ENCODE peak calls at places on chromosomes 13 and 19, in eight cellular contexts. S, M, X, G, Y, V, O and W are unnamed samples.
A peak's percentile ranks its signal among the peaks of the same experiment; 100 is the strongest.

GRCh38 chr13:44267966-44268365 is 105.7 kb upstream of the SERP2 start:
- DNase-seq in O (peak; percentile 74), X (no peak), M (no peak), S (peak; percentile 80), G (no peak), V (no peak), Y (no peak), W (no peak)

GRCh38 chr13:52845766-52846566 is 2.5 kb downstream of the PCDH8 start:
- DNase-seq in O (peak; percentile 1), S (no peak), X (peak; percentile 41), M (peak; percentile 42), V (no peak), Y (no peak), G (peak; percentile 61), W (no peak)

GRCh38 chr19:50548191-50549058 is 19.8 kb downstream of the LRRC4B start:
- DNase-seq in X (no peak), G (no peak), S (no peak), Y (no peak), M (no peak), V (no peak), O (no peak), W (no peak)

GRCh38 chr13:38202730-38203129 is 146.9 kb upstream of the UFM1 start:
- DNase-seq in Y (no peak), M (no peak), O (no peak), X (no peak), V (no peak), S (peak; percentile 2), G (no peak), W (no peak)

GRCh38 chr19:48926909-48927308 is 6.6 kb upstream of the DHDH start:
- DNase-seq in O (peak; percentile 98), X (no peak), Y (no peak), S (peak; percentile 99), V (no peak), M (no peak), G (no peak), W (no peak)

GRCh38 chr19:13965926-13966683 is 13.8 kb downstream of the DCAF15 start:
- DNase-seq in V (no peak), S (no peak), Y (no peak), M (no peak), O (no peak), G (no peak), X (no peak), W (no peak)

GRCh38 chr13:40503966-40504591 is 162.4 kb downstream of the FOXO1 start:
- DNase-seq in X (no peak), Y (no peak), V (no peak), M (no peak), O (peak; percentile 17), G (no peak), S (peak; percentile 25), W (no peak)

GRCh38 chr19:15591796-15592195 is 23.2 kb upstream of the CYP4F8 start:
- DNase-seq in O (no peak), M (no peak), G (no peak), Y (no peak), S (no peak), X (no peak), V (no peak), W (no peak)

GRCh38 chr19:29265436-29265835 is 52.5 kb upstream of the UQCRFS1 start:
- DNase-seq in M (no peak), Y (no peak), G (no peak), S (no peak), O (no peak), X (no peak), V (no peak), W (no peak)

GRCh38 chr13:109344552-109345157 is 441.7 kb downstream of the IRS2 start:
- DNase-seq in O (peak; percentile 23), X (no peak), Y (no peak), M (no peak), S (peak; percentile 82), V (no peak), G (no peak), W (no peak)

GRCh38 chr13:101307181-101307701 is 109.1 kb downstream of the NALCN start:
- DNase-seq in S (peak; percentile 90), O (peak; percentile 61), V (no peak), M (no peak), X (no peak), G (no peak), Y (no peak), W (no peak)

GRCh38 chr19:2332341-2333026 is 4.0 kb downstream of the SPPL2B start:
- DNase-seq in M (peak; percentile 47), X (no peak), V (peak; percentile 64), Y (no peak), G (no peak), O (no peak), S (no peak), W (no peak)

GRCh38 chr13:35474551-35474950 is 1.9 kb downstream of the MAB21L1 start:
- DNase-seq in Y (no peak), M (no peak), X (no peak), S (no peak), V (no peak), G (no peak), O (peak; percentile 15), W (no peak)

GRCh38 chr13:76164290-76164689 is 528.2 kb downstream of the LMO7 start:
- DNase-seq in X (no peak), S (no peak), O (no peak), V (no peak), M (no peak), G (no peak), Y (no peak), W (no peak)

GRCh38 chr19:41407271-41407670 is 9.7 kb downstream of the BCKDHA start:
- DNase-seq in S (no peak), G (no peak), V (no peak), Y (no peak), O (no peak), M (no peak), X (peak; percentile 52), W (no peak)

GRCh38 chr19:28633223-28634030 is 579.5 kb downstream of the UQCRFS1 start:
- DNase-seq in M (peak; percentile 32), G (peak; percentile 63), V (no peak), S (peak; percentile 1), O (peak; percentile 38), Y (peak; percentile 12), X (peak; percentile 56), W (peak; percentile 17)

GRCh38 chr13:29507356-29507755 is 88.1 kb downstream of the SLC7A1 start:
- DNase-seq in Y (no peak), S (no peak), M (no peak), O (no peak), G (no peak), V (no peak), X (no peak), W (no peak)

GRCh38 chr13:111552891-111553637 is 232.6 kb downstream of the TEX29 start:
- DNase-seq in Y (no peak), M (no peak), S (no peak), X (no peak), V (no peak), G (no peak), O (no peak), W (no peak)

GRCh38 chr13:20664304-20664703 is 39.2 kb upstream of the IL17D start:
- DNase-seq in V (no peak), G (no peak), O (no peak), S (no peak), M (no peak), X (no peak), Y (no peak), W (no peak)

GRCh38 chr19:854549-854948 is 2.4 kb downstream of the ELANE start:
- DNase-seq in V (no peak), O (no peak), X (no peak), S (no peak), Y (no peak), M (no peak), G (no peak), W (no peak)

GRCh38 chr13:38979891-38980627 is 10.6 kb downstream of the STOML3 start:
- DNase-seq in G (peak; percentile 3), V (no peak), S (no peak), X (peak; percentile 70), M (no peak), O (peak; percentile 44), Y (no peak), W (no peak)

GRCh38 chr13:45731455-45731854 is 29.3 kb downstream of the CBY2 start:
- DNase-seq in Y (no peak), M (no peak), V (no peak), O (no peak), S (no peak), X (no peak), G (no peak), W (no peak)

GRCh38 chr13:43785681-43786471 is 896 bp downstream of the ENOX1 start:
- DNase-seq in Y (peak; percentile 1), V (no peak), G (peak; percentile 48), X (peak; percentile 90), M (peak; percentile 21), S (peak; percentile 63), O (peak; percentile 77), W (peak; percentile 61)

GRCh38 chr19:40424637-40425449 is 949 bp downstream of the SERTAD1 start:
- DNase-seq in O (peak; percentile 29), M (no peak), G (no peak), Y (no peak), X (no peak), V (no peak), S (peak; percentile 13), W (no peak)

GRCh38 chr13:40384976-40385857 is 281.2 kb downstream of the FOXO1 start:
- DNase-seq in O (no peak), G (no peak), S (no peak), V (no peak), M (no peak), Y (no peak), X (no peak), W (no peak)

GRCh38 chr13:79987323-79987722 is 353.6 kb downstream of the SPRY2 start:
- DNase-seq in M (no peak), O (no peak), S (peak; percentile 22), Y (no peak), V (no peak), X (no peak), G (no peak), W (no peak)

GRCh38 chr13:75566658-75567057 is 17.1 kb downstream of the UCHL3 start:
- DNase-seq in O (peak; percentile 68), V (no peak), X (no peak), S (peak; percentile 71), M (no peak), Y (no peak), G (no peak), W (no peak)

GRCh38 chr13:50941146-50941545 is 31.6 kb downstream of the RNASEH2B start:
- DNase-seq in S (no peak), Y (no peak), M (no peak), O (no peak), G (no peak), X (no peak), V (no peak), W (no peak)

GRCh38 chr19:29665826-29666633 is 769 bp downstream of the PLEKHF1 start:
- DNase-seq in M (no peak), V (no peak), S (peak; percentile 66), X (peak; percentile 85), Y (no peak), O (peak; percentile 80), G (no peak), W (peak; percentile 25)

GRCh38 chr19:7333198-7334118 is 15.3 kb upstream of the ARHGEF18 start:
- DNase-seq in X (no peak), Y (no peak), S (no peak), G (no peak), O (no peak), M (no peak), V (no peak), W (no peak)

GRCh38 chr19:39196860-39197562 is at the start of gene NCCRP1:
- DNase-seq in O (no peak), S (no peak), X (no peak), G (no peak), Y (no peak), V (no peak), M (no peak), W (no peak)

GRCh38 chr19:32387701-32388392 is 17.7 kb upstream of the DPY19L3 start:
- DNase-seq in X (no peak), M (no peak), G (no peak), Y (no peak), S (peak; percentile 62), O (peak; percentile 69), V (no peak), W (no peak)

GRCh38 chr13:47110833-47111240 is 214.0 kb upstream of the HTR2A start:
- DNase-seq in X (no peak), S (no peak), V (no peak), Y (no peak), G (no peak), O (no peak), M (no peak), W (no peak)

GRCh38 chr19:50648659-50649058 is 586 bp upstream of the C19orf81 start:
- DNase-seq in G (no peak), V (no peak), M (no peak), O (no peak), X (no peak), S (no peak), Y (no peak), W (no peak)